ENCODE peak calls at places on chromosomes 5 and 9, in five cellular contexts. One of them, this sample, is unnamed.

GRCh38 chr5:170617519-170618218 is 113.8 kb downstream of the KCNIP1 start:
- DNase-seq in PC-9: no peak
- DNase-seq in dorsolateral prefrontal cortex: no peak
- DNase-seq in epithelial cell of proximal tubule: no peak
- DNase-seq in cardiac fibroblast: no peak
- DNase-seq in this sample: no peak

GRCh38 chr9:125961037-125961436 is 213.9 kb downstream of the PBX3 start:
- DNase-seq in PC-9: no peak
- DNase-seq in epithelial cell of proximal tubule: no peak
- DNase-seq in cardiac fibroblast: no peak
- DNase-seq in dorsolateral prefrontal cortex: no peak
- DNase-seq in this sample: no peak

GRCh38 chr5:40828690-40829661 is 6.0 kb downstream of the RPL37 start:
- DNase-seq in cardiac fibroblast: no peak
- DNase-seq in PC-9: no peak
- DNase-seq in epithelial cell of proximal tubule: no peak
- DNase-seq in dorsolateral prefrontal cortex: no peak
- DNase-seq in this sample: no peak

GRCh38 chr9:132201780-132202703 is 40.2 kb downstream of the NTNG2 start:
- DNase-seq in PC-9: no peak
- DNase-seq in dorsolateral prefrontal cortex: no peak
- DNase-seq in epithelial cell of proximal tubule: no peak
- DNase-seq in cardiac fibroblast: no peak
- DNase-seq in this sample: no peak

GRCh38 chr9:4116708-4117460 is 183.0 kb downstream of the GLIS3 start:
- DNase-seq in cardiac fibroblast: peak; percentile 77
- DNase-seq in PC-9: no peak
- DNase-seq in epithelial cell of proximal tubule: no peak
- DNase-seq in dorsolateral prefrontal cortex: no peak
- DNase-seq in this sample: no peak

GRCh38 chr5:17000296-17000939 is 64.3 kb upstream of the MYO10 start:
- DNase-seq in epithelial cell of proximal tubule: peak; percentile 80
- DNase-seq in dorsolateral prefrontal cortex: no peak
- DNase-seq in cardiac fibroblast: peak; percentile 92
- DNase-seq in PC-9: peak; percentile 86
- DNase-seq in this sample: no peak

GRCh38 chr9:114512337-114512874 is 7.1 kb upstream of the WHRN start:
- DNase-seq in dorsolateral prefrontal cortex: no peak
- DNase-seq in PC-9: no peak
- DNase-seq in epithelial cell of proximal tubule: no peak
- DNase-seq in cardiac fibroblast: no peak
- DNase-seq in this sample: no peak

GRCh38 chr9:88713022-88713421 is 178.0 kb downstream of the NXNL2 start:
- DNase-seq in dorsolateral prefrontal cortex: no peak
- DNase-seq in cardiac fibroblast: no peak
- DNase-seq in PC-9: no peak
- DNase-seq in epithelial cell of proximal tubule: no peak
- DNase-seq in this sample: no peak

GRCh38 chr9:130332384-130332926 is 66.9 kb downstream of the HMCN2 start:
- DNase-seq in cardiac fibroblast: no peak
- DNase-seq in dorsolateral prefrontal cortex: no peak
- DNase-seq in PC-9: no peak
- DNase-seq in epithelial cell of proximal tubule: no peak
- DNase-seq in this sample: no peak

GRCh38 chr9:19665146-19665863 is 123.5 kb downstream of the SLC24A2 start:
- DNase-seq in epithelial cell of proximal tubule: no peak
- DNase-seq in cardiac fibroblast: no peak
- DNase-seq in dorsolateral prefrontal cortex: no peak
- DNase-seq in PC-9: no peak
- DNase-seq in this sample: no peak

GRCh38 chr9:35518212-35518917 is 28.5 kb downstream of the RUSC2 start:
- DNase-seq in PC-9: peak; percentile 96
- DNase-seq in epithelial cell of proximal tubule: peak; percentile 99
- DNase-seq in dorsolateral prefrontal cortex: no peak
- DNase-seq in cardiac fibroblast: peak; percentile 84
- DNase-seq in this sample: no peak

GRCh38 chr9:14031015-14031414 is 282.9 kb downstream of the NFIB start:
- DNase-seq in PC-9: no peak
- DNase-seq in cardiac fibroblast: peak; percentile 95
- DNase-seq in epithelial cell of proximal tubule: no peak
- DNase-seq in dorsolateral prefrontal cortex: no peak
- DNase-seq in this sample: no peak

GRCh38 chr5:168874713-168875380 is 295.7 kb upstream of the PANK3 start:
- DNase-seq in PC-9: no peak
- DNase-seq in dorsolateral prefrontal cortex: no peak
- DNase-seq in epithelial cell of proximal tubule: peak; percentile 3
- DNase-seq in cardiac fibroblast: peak; percentile 10
- DNase-seq in this sample: no peak

DNA sequence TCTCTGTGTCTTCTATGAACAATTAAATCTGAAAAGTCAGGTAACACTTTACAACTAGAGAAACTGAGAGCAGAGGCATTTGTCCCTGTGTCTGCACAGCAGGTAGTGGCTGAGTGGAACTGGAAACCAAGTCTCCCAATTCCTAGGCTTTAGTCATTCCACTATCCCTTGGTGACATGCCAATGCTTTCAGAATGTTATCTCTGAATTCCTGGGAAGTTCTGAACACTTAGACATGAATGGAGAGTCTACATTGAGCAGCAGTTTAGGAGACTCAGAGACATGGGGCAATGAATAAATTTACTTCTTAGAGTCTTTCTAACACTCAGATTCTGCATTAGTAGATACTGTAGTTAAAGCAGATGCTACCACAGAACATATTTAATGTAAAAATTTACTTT is 94.8 kb upstream of the APC start:
- DNase-seq in epithelial cell of proximal tubule: no peak
- DNase-seq in dorsolateral prefrontal cortex: no peak
- DNase-seq in cardiac fibroblast: peak; percentile 36
- DNase-seq in PC-9: no peak
- DNase-seq in this sample: no peak
- TF ChIP-seq CTCF in epithelial cell of proximal tubule: no peak
- TF ChIP-seq CTCF in dorsolateral prefrontal cortex: no peak
- TF ChIP-seq CTCF in cardiac fibroblast: no peak
- TF ChIP-seq CTCF in PC-9: no peak
- TF ChIP-seq CTCF in this sample: no peak

GRCh38 chr9:123825337-123825736 is 104.6 kb downstream of the DENND1A start:
- DNase-seq in epithelial cell of proximal tubule: no peak
- DNase-seq in cardiac fibroblast: no peak
- DNase-seq in dorsolateral prefrontal cortex: no peak
- DNase-seq in PC-9: no peak
- DNase-seq in this sample: no peak
- TF ChIP-seq CTCF in epithelial cell of proximal tubule: peak; percentile 32
- TF ChIP-seq CTCF in cardiac fibroblast: peak; percentile 53
- TF ChIP-seq CTCF in dorsolateral prefrontal cortex: no peak
- TF ChIP-seq CTCF in PC-9: peak; percentile 25
- TF ChIP-seq CTCF in this sample: no peak

GRCh38 chr5:66724740-66725139 is 128.5 kb downstream of the MAST4 start:
- DNase-seq in dorsolateral prefrontal cortex: no peak
- DNase-seq in PC-9: no peak
- DNase-seq in epithelial cell of proximal tubule: no peak
- DNase-seq in cardiac fibroblast: no peak
- DNase-seq in this sample: no peak
- TF ChIP-seq CTCF in dorsolateral prefrontal cortex: no peak
- TF ChIP-seq CTCF in PC-9: no peak
- TF ChIP-seq CTCF in epithelial cell of proximal tubule: peak; percentile 52
- TF ChIP-seq CTCF in cardiac fibroblast: peak; percentile 43
- TF ChIP-seq CTCF in this sample: peak; percentile 45

GRCh38 chr5:61931236-61931635 is 374.8 kb upstream of the KIF2A start:
- DNase-seq in PC-9: no peak
- DNase-seq in cardiac fibroblast: no peak
- DNase-seq in epithelial cell of proximal tubule: no peak
- DNase-seq in dorsolateral prefrontal cortex: no peak
- DNase-seq in this sample: no peak

DNA sequence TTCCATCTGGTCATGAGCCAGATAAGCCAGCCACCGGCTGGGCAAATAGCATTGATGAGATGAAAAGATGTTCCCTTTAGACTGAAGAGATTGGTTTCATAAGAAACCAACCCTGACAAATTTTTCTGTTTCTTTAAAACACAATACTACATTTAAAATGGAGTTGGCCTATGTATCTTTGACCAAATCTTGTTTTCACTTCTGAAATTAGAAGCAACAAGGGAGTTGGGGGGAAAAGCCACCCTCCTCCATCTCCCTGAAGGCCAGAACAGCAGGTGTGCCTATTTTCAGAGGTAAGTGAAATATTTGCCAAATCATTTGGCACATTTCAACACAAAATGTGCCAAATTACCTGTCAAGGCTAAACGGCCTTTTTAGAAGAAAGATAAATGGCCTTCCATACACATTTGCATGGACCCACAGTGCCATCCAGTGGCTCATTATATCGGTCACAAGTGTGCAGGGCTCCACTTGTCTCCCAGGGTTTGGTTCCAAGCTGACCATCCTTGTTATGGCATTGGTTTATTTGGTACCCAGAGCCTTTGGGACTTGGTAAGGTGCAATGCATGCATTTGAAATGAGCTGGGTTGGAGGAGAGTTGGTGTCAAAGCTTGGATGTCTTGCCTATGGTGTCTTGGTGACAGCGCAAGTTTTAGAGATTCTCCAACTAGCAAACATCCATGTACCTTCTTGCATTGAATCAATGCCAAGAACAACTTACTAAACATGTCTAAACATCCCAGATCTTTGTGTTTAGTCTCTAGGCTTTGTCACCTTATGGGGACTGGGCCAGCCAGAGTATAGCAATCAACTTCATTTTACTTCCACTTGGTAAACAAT is 372.0 kb upstream of the KIF2A start:
- DNase-seq in dorsolateral prefrontal cortex: no peak
- DNase-seq in cardiac fibroblast: peak; percentile 50
- DNase-seq in PC-9: no peak
- DNase-seq in epithelial cell of proximal tubule: no peak
- DNase-seq in this sample: no peak
- TF ChIP-seq CTCF in dorsolateral prefrontal cortex: peak; percentile 84
- TF ChIP-seq CTCF in cardiac fibroblast: peak; percentile 38
- TF ChIP-seq CTCF in PC-9: peak; percentile 62
- TF ChIP-seq CTCF in epithelial cell of proximal tubule: peak; percentile 83
- TF ChIP-seq CTCF in this sample: peak; percentile 81

GRCh38 chr5:68479524-68479923 is 264.0 kb downstream of the PIK3R1 start:
- DNase-seq in PC-9: no peak
- DNase-seq in cardiac fibroblast: no peak
- DNase-seq in epithelial cell of proximal tubule: no peak
- DNase-seq in dorsolateral prefrontal cortex: no peak
- DNase-seq in this sample: no peak

GRCh38 chr5:68480385-68480940 is 264.9 kb downstream of the PIK3R1 start:
- DNase-seq in epithelial cell of proximal tubule: no peak
- DNase-seq in cardiac fibroblast: no peak
- DNase-seq in dorsolateral prefrontal cortex: no peak
- DNase-seq in PC-9: no peak
- DNase-seq in this sample: no peak

GRCh38 chr5:68478306-68479091 is 262.9 kb downstream of the PIK3R1 start:
- DNase-seq in epithelial cell of proximal tubule: no peak
- DNase-seq in PC-9: no peak
- DNase-seq in dorsolateral prefrontal cortex: no peak
- DNase-seq in cardiac fibroblast: peak; percentile 47
- DNase-seq in this sample: no peak

GRCh38 chr5:68475476-68475875 is 259.9 kb downstream of the PIK3R1 start:
- DNase-seq in epithelial cell of proximal tubule: no peak
- DNase-seq in cardiac fibroblast: no peak
- DNase-seq in dorsolateral prefrontal cortex: no peak
- DNase-seq in PC-9: no peak
- DNase-seq in this sample: no peak

GRCh38 chr5:68476854-68477253 is 261.3 kb downstream of the PIK3R1 start:
- DNase-seq in cardiac fibroblast: no peak
- DNase-seq in PC-9: no peak
- DNase-seq in epithelial cell of proximal tubule: no peak
- DNase-seq in dorsolateral prefrontal cortex: no peak
- DNase-seq in this sample: no peak
- TF ChIP-seq CTCF in cardiac fibroblast: no peak
- TF ChIP-seq CTCF in PC-9: no peak
- TF ChIP-seq CTCF in epithelial cell of proximal tubule: peak; percentile 50
- TF ChIP-seq CTCF in dorsolateral prefrontal cortex: no peak
- TF ChIP-seq CTCF in this sample: no peak

GRCh38 chr9:85610074-85610855 is 131.5 kb downstream of the AGTPBP1 start:
- DNase-seq in cardiac fibroblast: peak; percentile 90
- DNase-seq in dorsolateral prefrontal cortex: no peak
- DNase-seq in PC-9: no peak
- DNase-seq in epithelial cell of proximal tubule: peak; percentile 36
- DNase-seq in this sample: no peak
- TF ChIP-seq CTCF in cardiac fibroblast: peak; percentile 81
- TF ChIP-seq CTCF in dorsolateral prefrontal cortex: peak; percentile 87
- TF ChIP-seq CTCF in PC-9: peak; percentile 91
- TF ChIP-seq CTCF in epithelial cell of proximal tubule: peak; percentile 86
- TF ChIP-seq CTCF in this sample: peak; percentile 84

GRCh38 chr9:106828965-106829364 is 34.0 kb upstream of the ZNF462 start:
- DNase-seq in cardiac fibroblast: no peak
- DNase-seq in epithelial cell of proximal tubule: no peak
- DNase-seq in dorsolateral prefrontal cortex: no peak
- DNase-seq in PC-9: no peak
- DNase-seq in this sample: no peak

GRCh38 chr9:106835840-106836239 is 27.1 kb upstream of the ZNF462 start:
- DNase-seq in dorsolateral prefrontal cortex: no peak
- DNase-seq in epithelial cell of proximal tubule: no peak
- DNase-seq in cardiac fibroblast: no peak
- DNase-seq in PC-9: no peak
- DNase-seq in this sample: no peak

GRCh38 chr9:106829666-106830408 is 33.1 kb upstream of the ZNF462 start:
- DNase-seq in PC-9: no peak
- DNase-seq in epithelial cell of proximal tubule: no peak
- DNase-seq in cardiac fibroblast: no peak
- DNase-seq in dorsolateral prefrontal cortex: no peak
- DNase-seq in this sample: no peak

GRCh38 chr9:106830527-106831140 is 32.3 kb upstream of the ZNF462 start:
- DNase-seq in dorsolateral prefrontal cortex: no peak
- DNase-seq in cardiac fibroblast: no peak
- DNase-seq in PC-9: no peak
- DNase-seq in epithelial cell of proximal tubule: no peak
- DNase-seq in this sample: no peak

GRCh38 chr9:106834888-106835287 is 28.1 kb upstream of the ZNF462 start:
- DNase-seq in PC-9: no peak
- DNase-seq in dorsolateral prefrontal cortex: no peak
- DNase-seq in epithelial cell of proximal tubule: no peak
- DNase-seq in cardiac fibroblast: no peak
- DNase-seq in this sample: no peak
- TF ChIP-seq CTCF in PC-9: no peak
- TF ChIP-seq CTCF in dorsolateral prefrontal cortex: no peak
- TF ChIP-seq CTCF in epithelial cell of proximal tubule: no peak
- TF ChIP-seq CTCF in cardiac fibroblast: no peak
- TF ChIP-seq CTCF in this sample: no peak